ENCODE peak calls at places on chromosomes 16 and 17, in ten cellular contexts. One of them, this sample, is unnamed.

GRCh38 chr16:2190659-2191445 is 5.6 kb downstream of the CASKIN1 start:
- DNase-seq in KBM-7: no peak
- DNase-seq in HT-29: no peak
- DNase-seq in SW 1271: no peak
- DNase-seq in activated naive CD8-positive, alpha-beta T cell treated with anti-CD3 and anti-CD28 coated beads, Interleukin-2, amount 50 U/mL, for 16 hours: no peak
- DNase-seq in NCI-H187: no peak
- DNase-seq in GM12892: no peak
- DNase-seq in sigmoid colon: no peak
- DNase-seq in cardiac muscle cell: no peak
- DNase-seq in ovary: no peak
- DNase-seq in this sample: no peak

GRCh38 chr16:51641191-51641765 is 490.2 kb upstream of the SALL1 start:
- DNase-seq in KBM-7: peak
- DNase-seq in SW 1271: no peak
- DNase-seq in NCI-H187: no peak
- DNase-seq in sigmoid colon: no peak
- DNase-seq in HT-29: no peak
- DNase-seq in cardiac muscle cell: no peak
- DNase-seq in ovary: no peak
- DNase-seq in activated naive CD8-positive, alpha-beta T cell treated with anti-CD3 and anti-CD28 coated beads, Interleukin-2, amount 50 U/mL, for 16 hours: no peak
- DNase-seq in GM12892: no peak
- DNase-seq in this sample: no peak

GRCh38 chr16:75566889-75567255 is 693 bp downstream of the GABARAPL2 start:
- DNase-seq in HT-29: peak
- DNase-seq in cardiac muscle cell: peak
- DNase-seq in sigmoid colon: no peak
- DNase-seq in NCI-H187: no peak
- DNase-seq in KBM-7: peak
- DNase-seq in GM12892: no peak
- DNase-seq in activated naive CD8-positive, alpha-beta T cell treated with anti-CD3 and anti-CD28 coated beads, Interleukin-2, amount 50 U/mL, for 16 hours: no peak
- DNase-seq in SW 1271: no peak
- DNase-seq in ovary: no peak
- DNase-seq in this sample: no peak

GRCh38 chr16:21116148-21116693 is 34.4 kb downstream of the DNAH3 start:
- DNase-seq in HT-29: no peak
- DNase-seq in ovary: no peak
- DNase-seq in SW 1271: no peak
- DNase-seq in cardiac muscle cell: no peak
- DNase-seq in NCI-H187: no peak
- DNase-seq in KBM-7: peak
- DNase-seq in GM12892: no peak
- DNase-seq in activated naive CD8-positive, alpha-beta T cell treated with anti-CD3 and anti-CD28 coated beads, Interleukin-2, amount 50 U/mL, for 16 hours: no peak
- DNase-seq in sigmoid colon: no peak
- DNase-seq in this sample: no peak

GRCh38 chr16:20774703-20775362 is 11.0 kb downstream of the ACSM3 start:
- DNase-seq in sigmoid colon: no peak
- DNase-seq in cardiac muscle cell: peak
- DNase-seq in SW 1271: peak
- DNase-seq in GM12892: peak
- DNase-seq in HT-29: peak
- DNase-seq in NCI-H187: no peak
- DNase-seq in ovary: peak
- DNase-seq in activated naive CD8-positive, alpha-beta T cell treated with anti-CD3 and anti-CD28 coated beads, Interleukin-2, amount 50 U/mL, for 16 hours: no peak
- DNase-seq in KBM-7: peak
- DNase-seq in this sample: peak

GRCh38 chr17:14334261-14334860 is 33.5 kb downstream of the HS3ST3B1 start:
- DNase-seq in HT-29: no peak
- DNase-seq in cardiac muscle cell: no peak
- DNase-seq in KBM-7: no peak
- DNase-seq in GM12892: no peak
- DNase-seq in SW 1271: no peak
- DNase-seq in sigmoid colon: no peak
- DNase-seq in ovary: no peak
- DNase-seq in activated naive CD8-positive, alpha-beta T cell treated with anti-CD3 and anti-CD28 coated beads, Interleukin-2, amount 50 U/mL, for 16 hours: no peak
- DNase-seq in NCI-H187: no peak
- DNase-seq in this sample: no peak

GRCh38 chr17:74515941-74516340 is 15.3 kb downstream of the CD300LB start:
- DNase-seq in ovary: no peak
- DNase-seq in KBM-7: no peak
- DNase-seq in activated naive CD8-positive, alpha-beta T cell treated with anti-CD3 and anti-CD28 coated beads, Interleukin-2, amount 50 U/mL, for 16 hours: no peak
- DNase-seq in cardiac muscle cell: no peak
- DNase-seq in HT-29: no peak
- DNase-seq in sigmoid colon: no peak
- DNase-seq in GM12892: no peak
- DNase-seq in SW 1271: no peak
- DNase-seq in NCI-H187: no peak
- DNase-seq in this sample: no peak

GRCh38 chr16:11446566-11447119 is 101.4 kb downstream of the RMI2 start:
- DNase-seq in activated naive CD8-positive, alpha-beta T cell treated with anti-CD3 and anti-CD28 coated beads, Interleukin-2, amount 50 U/mL, for 16 hours: no peak
- DNase-seq in SW 1271: no peak
- DNase-seq in KBM-7: no peak
- DNase-seq in sigmoid colon: no peak
- DNase-seq in HT-29: no peak
- DNase-seq in cardiac muscle cell: no peak
- DNase-seq in ovary: no peak
- DNase-seq in NCI-H187: no peak
- DNase-seq in GM12892: no peak
- DNase-seq in this sample: no peak

GRCh38 chr17:74541176-74542111 is 4.5 kb downstream of the CD300C start:
- DNase-seq in sigmoid colon: peak
- DNase-seq in activated naive CD8-positive, alpha-beta T cell treated with anti-CD3 and anti-CD28 coated beads, Interleukin-2, amount 50 U/mL, for 16 hours: no peak
- DNase-seq in cardiac muscle cell: no peak
- DNase-seq in SW 1271: no peak
- DNase-seq in NCI-H187: no peak
- DNase-seq in HT-29: no peak
- DNase-seq in GM12892: no peak
- DNase-seq in KBM-7: no peak
- DNase-seq in ovary: no peak
- DNase-seq in this sample: no peak

GRCh38 chr17:9645858-9646555 is 690 bp downstream of the USP43 start:
- DNase-seq in KBM-7: peak
- DNase-seq in ovary: no peak
- DNase-seq in activated naive CD8-positive, alpha-beta T cell treated with anti-CD3 and anti-CD28 coated beads, Interleukin-2, amount 50 U/mL, for 16 hours: no peak
- DNase-seq in GM12892: peak
- DNase-seq in sigmoid colon: no peak
- DNase-seq in HT-29: peak
- DNase-seq in cardiac muscle cell: peak
- DNase-seq in NCI-H187: no peak
- DNase-seq in SW 1271: peak
- DNase-seq in this sample: no peak

GRCh38 chr16:57347858-57348257 is 10.7 kb upstream of the CCL22 start:
- DNase-seq in SW 1271: no peak
- DNase-seq in NCI-H187: no peak
- DNase-seq in cardiac muscle cell: no peak
- DNase-seq in activated naive CD8-positive, alpha-beta T cell treated with anti-CD3 and anti-CD28 coated beads, Interleukin-2, amount 50 U/mL, for 16 hours: no peak
- DNase-seq in ovary: no peak
- DNase-seq in GM12892: no peak
- DNase-seq in KBM-7: no peak
- DNase-seq in sigmoid colon: no peak
- DNase-seq in HT-29: no peak
- DNase-seq in this sample: no peak

GRCh38 chr17:71441098-71441497 is 679.7 kb upstream of the SOX9 start:
- DNase-seq in GM12892: no peak
- DNase-seq in activated naive CD8-positive, alpha-beta T cell treated with anti-CD3 and anti-CD28 coated beads, Interleukin-2, amount 50 U/mL, for 16 hours: no peak
- DNase-seq in cardiac muscle cell: no peak
- DNase-seq in ovary: no peak
- DNase-seq in sigmoid colon: no peak
- DNase-seq in NCI-H187: no peak
- DNase-seq in KBM-7: no peak
- DNase-seq in HT-29: peak
- DNase-seq in SW 1271: peak
- DNase-seq in this sample: no peak

GRCh38 chr17:13003927-13004326 is 13.9 kb downstream of the ELAC2 start:
- DNase-seq in GM12892: no peak
- DNase-seq in sigmoid colon: peak
- DNase-seq in KBM-7: no peak
- DNase-seq in cardiac muscle cell: no peak
- DNase-seq in ovary: no peak
- DNase-seq in HT-29: no peak
- DNase-seq in activated naive CD8-positive, alpha-beta T cell treated with anti-CD3 and anti-CD28 coated beads, Interleukin-2, amount 50 U/mL, for 16 hours: no peak
- DNase-seq in SW 1271: no peak
- DNase-seq in NCI-H187: no peak
- DNase-seq in this sample: no peak

GRCh38 chr17:49146620-49147306 is 14.2 kb downstream of the B4GALNT2 start:
- DNase-seq in ovary: no peak
- DNase-seq in sigmoid colon: no peak
- DNase-seq in SW 1271: peak
- DNase-seq in NCI-H187: no peak
- DNase-seq in activated naive CD8-positive, alpha-beta T cell treated with anti-CD3 and anti-CD28 coated beads, Interleukin-2, amount 50 U/mL, for 16 hours: no peak
- DNase-seq in cardiac muscle cell: no peak
- DNase-seq in KBM-7: no peak
- DNase-seq in HT-29: no peak
- DNase-seq in GM12892: no peak
- DNase-seq in this sample: no peak

GRCh38 chr16:70746040-70746707 is 54.8 kb downstream of the VAC14 start:
- DNase-seq in SW 1271: no peak
- DNase-seq in HT-29: peak
- DNase-seq in activated naive CD8-positive, alpha-beta T cell treated with anti-CD3 and anti-CD28 coated beads, Interleukin-2, amount 50 U/mL, for 16 hours: no peak
- DNase-seq in KBM-7: no peak
- DNase-seq in cardiac muscle cell: no peak
- DNase-seq in GM12892: no peak
- DNase-seq in sigmoid colon: peak
- DNase-seq in ovary: peak
- DNase-seq in NCI-H187: no peak
- DNase-seq in this sample: no peak

GRCh38 chr16:67199011-67199807 is at the start of gene ELMO3:
- DNase-seq in NCI-H187: no peak
- DNase-seq in GM12892: no peak
- DNase-seq in sigmoid colon: no peak
- DNase-seq in HT-29: peak
- DNase-seq in SW 1271: no peak
- DNase-seq in activated naive CD8-positive, alpha-beta T cell treated with anti-CD3 and anti-CD28 coated beads, Interleukin-2, amount 50 U/mL, for 16 hours: no peak
- DNase-seq in KBM-7: no peak
- DNase-seq in cardiac muscle cell: peak
- DNase-seq in ovary: peak
- DNase-seq in this sample: no peak

GRCh38 chr16:20910781-20911321 is 10.3 kb downstream of the LYRM1 start:
- DNase-seq in HT-29: peak
- DNase-seq in KBM-7: peak
- DNase-seq in sigmoid colon: no peak
- DNase-seq in NCI-H187: no peak
- DNase-seq in cardiac muscle cell: no peak
- DNase-seq in GM12892: no peak
- DNase-seq in ovary: no peak
- DNase-seq in activated naive CD8-positive, alpha-beta T cell treated with anti-CD3 and anti-CD28 coated beads, Interleukin-2, amount 50 U/mL, for 16 hours: no peak
- DNase-seq in SW 1271: peak
- DNase-seq in this sample: no peak

GRCh38 chr17:43453331-43453812 is 30.4 kb upstream of the DHX8 start:
- DNase-seq in KBM-7: no peak
- DNase-seq in ovary: peak
- DNase-seq in cardiac muscle cell: no peak
- DNase-seq in GM12892: no peak
- DNase-seq in sigmoid colon: peak
- DNase-seq in NCI-H187: no peak
- DNase-seq in SW 1271: no peak
- DNase-seq in HT-29: no peak
- DNase-seq in activated naive CD8-positive, alpha-beta T cell treated with anti-CD3 and anti-CD28 coated beads, Interleukin-2, amount 50 U/mL, for 16 hours: no peak
- DNase-seq in this sample: no peak

GRCh38 chr16:11079657-11080187 is 135.4 kb downstream of the CLEC16A start:
- DNase-seq in sigmoid colon: peak
- DNase-seq in GM12892: no peak
- DNase-seq in ovary: no peak
- DNase-seq in cardiac muscle cell: no peak
- DNase-seq in HT-29: peak
- DNase-seq in NCI-H187: no peak
- DNase-seq in KBM-7: no peak
- DNase-seq in activated naive CD8-positive, alpha-beta T cell treated with anti-CD3 and anti-CD28 coated beads, Interleukin-2, amount 50 U/mL, for 16 hours: no peak
- DNase-seq in SW 1271: no peak
- DNase-seq in this sample: no peak

GRCh38 chr16:29806096-29806579 is at the start of gene MAZ:
- DNase-seq in sigmoid colon: no peak
- DNase-seq in ovary: no peak
- DNase-seq in SW 1271: peak
- DNase-seq in GM12892: no peak
- DNase-seq in HT-29: no peak
- DNase-seq in NCI-H187: no peak
- DNase-seq in cardiac muscle cell: no peak
- DNase-seq in activated naive CD8-positive, alpha-beta T cell treated with anti-CD3 and anti-CD28 coated beads, Interleukin-2, amount 50 U/mL, for 16 hours: peak
- DNase-seq in KBM-7: no peak
- DNase-seq in this sample: peak

GRCh38 chr16:48542020-48542473 is 67.9 kb downstream of the N4BP1 start:
- DNase-seq in SW 1271: peak
- DNase-seq in activated naive CD8-positive, alpha-beta T cell treated with anti-CD3 and anti-CD28 coated beads, Interleukin-2, amount 50 U/mL, for 16 hours: no peak
- DNase-seq in cardiac muscle cell: peak
- DNase-seq in sigmoid colon: peak
- DNase-seq in ovary: no peak
- DNase-seq in HT-29: peak
- DNase-seq in GM12892: no peak
- DNase-seq in NCI-H187: no peak
- DNase-seq in KBM-7: peak
- DNase-seq in this sample: no peak

GRCh38 chr17:17910060-17910459 is 62.1 kb downstream of the TOM1L2 start:
- DNase-seq in SW 1271: no peak
- DNase-seq in activated naive CD8-positive, alpha-beta T cell treated with anti-CD3 and anti-CD28 coated beads, Interleukin-2, amount 50 U/mL, for 16 hours: no peak
- DNase-seq in GM12892: no peak
- DNase-seq in ovary: no peak
- DNase-seq in KBM-7: no peak
- DNase-seq in cardiac muscle cell: no peak
- DNase-seq in NCI-H187: no peak
- DNase-seq in HT-29: no peak
- DNase-seq in sigmoid colon: peak
- DNase-seq in this sample: no peak